ENCODE peak calls at places on chromosomes 16 and 17, in ten cellular contexts. D, B, H, U, L, Q, V, K, E and C are unnamed samples.
A peak's percentile ranks its signal among the peaks of the same experiment; 100 is the strongest.

GRCh38 chr16:51408357-51408756 is 257.3 kb upstream of the SALL1 start:
- DNase-seq in B (no peak), Q (no peak), D (no peak), H (no peak), L (no peak), V (no peak), U (no peak), E (no peak), K (no peak), C (no peak)

GRCh38 chr17:14522795-14523387 is 222.0 kb downstream of the HS3ST3B1 start:
- DNase-seq in K (no peak), U (no peak), V (no peak), D (no peak), E (no peak), H (no peak), L (no peak), Q (no peak), B (no peak), C (no peak)

GRCh38 chr17:4162775-4163498 is 19.9 kb downstream of the CYB5D2 start:
- DNase-seq in B (no peak), Q (no peak), L (no peak), U (no peak), E (no peak), K (no peak), D (no peak), V (no peak), H (no peak), C (no peak)

GRCh38 chr17:2707721-2708584 is 3.6 kb downstream of the CLUH start:
- DNase-seq in U (peak; percentile 83), V (no peak), H (peak; percentile 74), L (no peak), K (no peak), D (no peak), E (no peak), B (peak; percentile 79), Q (peak; percentile 78), C (peak; percentile 35)

GRCh38 chr16:89687092-89687940 is 827 bp downstream of the CDK10 start:
- DNase-seq in E (no peak), U (no peak), K (no peak), L (peak; percentile 77), B (peak; percentile 59), V (no peak), H (no peak), Q (no peak), D (no peak), C (peak; percentile 90)

GRCh38 chr17:83179811-83180210 is 100.4 kb downstream of the METRNL start:
- DNase-seq in E (peak; percentile 81), Q (no peak), U (no peak), H (peak; percentile 48), L (no peak), B (no peak), D (peak; percentile 3), V (no peak), K (no peak), C (no peak)

GRCh38 chr16:88790312-88791150 is 5.5 kb upstream of the PIEZO1 start:
- DNase-seq in H (no peak), V (no peak), K (no peak), E (no peak), U (no peak), B (peak; percentile 35), L (no peak), D (no peak), Q (peak; percentile 86), C (peak; percentile 62)

GRCh38 chr16:525520-526180 is 1.9 kb upstream of the CAPN15 start:
- DNase-seq in K (peak; percentile 57), V (peak; percentile 81), B (no peak), D (no peak), Q (no peak), H (no peak), U (no peak), L (no peak), E (no peak), C (no peak)

GRCh38 chr17:38538906-38539305 is 66.8 kb downstream of the SRCIN1 start:
- DNase-seq in V (no peak), H (no peak), K (no peak), U (no peak), Q (no peak), E (no peak), B (no peak), D (no peak), L (no peak), C (no peak)

GRCh38 chr17:44308320-44308818 is at the start of gene RUNDC3A:
- DNase-seq in E (no peak), B (peak; percentile 94), V (no peak), D (peak; percentile 87), U (peak; percentile 100), K (peak; percentile 36), H (peak; percentile 91), Q (peak; percentile 97), L (no peak), C (peak; percentile 81)

DNA sequence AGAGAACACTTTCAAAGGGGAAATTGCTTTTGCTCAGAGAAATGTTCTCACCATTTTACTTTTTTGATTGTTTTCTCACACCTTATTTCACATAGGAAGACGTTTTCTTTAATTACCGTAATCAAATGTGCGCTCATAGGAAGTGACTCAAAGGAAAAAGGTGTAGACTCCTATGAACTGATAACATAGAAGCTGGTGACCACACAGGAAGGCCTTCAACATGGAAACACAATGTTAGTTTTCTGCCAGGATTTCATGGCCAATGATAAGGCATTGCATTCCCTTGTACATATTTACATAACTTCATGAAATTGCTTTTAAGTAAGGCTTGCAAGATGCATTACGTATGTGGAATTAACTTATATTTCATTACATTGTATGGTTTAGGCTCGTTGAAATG is 40.9 kb upstream of the KCNJ16 start:
- DNase-seq in Q (no peak), D (no peak), K (no peak), E (no peak), L (no peak), B (no peak), V (no peak), U (no peak), H (no peak), C (no peak)
- TF ChIP-seq POLR2AphosphoS5 in Q (no peak), D (no peak), K (no peak), E (no peak), L (no peak), B (no peak), V (no peak), U (no peak), H (peak; percentile 19), C (no peak)

GRCh38 chr17:54537656-54538055 is 363.0 kb upstream of the TOM1L1 start:
- DNase-seq in E (no peak), V (no peak), H (no peak), B (no peak), D (no peak), Q (no peak), K (no peak), L (no peak), U (no peak), C (no peak)

GRCh38 chr17:54530398-54530797 is 370.3 kb upstream of the TOM1L1 start:
- DNase-seq in L (no peak), V (no peak), U (no peak), E (no peak), H (no peak), K (no peak), B (no peak), D (no peak), Q (no peak), C (no peak)

DNA sequence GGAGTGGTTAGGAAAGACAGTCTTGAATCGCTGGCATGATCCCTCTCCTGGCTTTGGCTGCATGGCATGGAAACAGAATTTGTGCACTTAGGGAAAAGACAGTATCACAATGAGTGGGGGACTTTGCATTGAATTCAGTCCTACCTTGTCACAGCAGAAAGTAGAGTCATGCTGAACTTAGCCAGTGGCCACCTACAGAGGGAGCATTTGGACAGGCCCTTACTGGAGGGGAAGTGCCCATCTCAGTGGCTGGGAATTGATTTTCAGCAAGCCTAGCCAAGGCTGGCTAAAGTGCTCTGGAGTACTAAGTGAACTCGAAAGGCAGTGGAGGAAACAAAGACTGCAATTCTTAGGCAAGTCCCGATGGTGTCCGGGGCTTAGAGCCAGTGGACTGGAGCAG is 364.3 kb upstream of the TOM1L1 start:
- DNase-seq in U (no peak), Q (no peak), K (no peak), D (no peak), H (no peak), V (no peak), E (no peak), L (no peak), B (no peak), C (no peak)
- TF ChIP-seq CTCF in U (no peak), Q (no peak), K (no peak), D (no peak), H (no peak), V (no peak), E (no peak), L (no peak), B (no peak), C (no peak)

GRCh38 chr17:78381601-78382168 is 3.2 kb downstream of the PGS1 start:
- DNase-seq in K (no peak), U (no peak), H (no peak), L (no peak), D (no peak), E (no peak), V (no peak), Q (no peak), B (peak; percentile 55), C (no peak)
- TF ChIP-seq POLR2AphosphoS5 in K (no peak), U (no peak), H (no peak), L (no peak), D (no peak), E (no peak), V (no peak), Q (peak; percentile 73), B (no peak), C (no peak)

GRCh38 chr17:49587366-49588073 is 11.8 kb downstream of the NXPH3 start:
- DNase-seq in K (no peak), U (no peak), H (peak; percentile 50), D (peak; percentile 33), V (no peak), L (no peak), Q (no peak), B (no peak), E (no peak), C (no peak)

GRCh38 chr17:49583889-49584288 is 8.2 kb downstream of the NXPH3 start:
- DNase-seq in U (peak; percentile 14), H (no peak), Q (no peak), L (peak; percentile 0), K (no peak), B (no peak), V (no peak), D (no peak), E (no peak), C (no peak)

GRCh38 chr17:49583226-49583625 is 7.6 kb downstream of the NXPH3 start:
- DNase-seq in Q (no peak), B (no peak), U (peak; percentile 10), L (peak; percentile 61), V (no peak), K (no peak), E (no peak), H (no peak), D (no peak), C (no peak)

GRCh38 chr17:49582789-49583188 is 7.1 kb downstream of the NXPH3 start:
- DNase-seq in L (peak; percentile 56), E (no peak), D (no peak), B (no peak), U (peak; percentile 16), Q (no peak), H (no peak), K (no peak), V (no peak), C (no peak)

DNA sequence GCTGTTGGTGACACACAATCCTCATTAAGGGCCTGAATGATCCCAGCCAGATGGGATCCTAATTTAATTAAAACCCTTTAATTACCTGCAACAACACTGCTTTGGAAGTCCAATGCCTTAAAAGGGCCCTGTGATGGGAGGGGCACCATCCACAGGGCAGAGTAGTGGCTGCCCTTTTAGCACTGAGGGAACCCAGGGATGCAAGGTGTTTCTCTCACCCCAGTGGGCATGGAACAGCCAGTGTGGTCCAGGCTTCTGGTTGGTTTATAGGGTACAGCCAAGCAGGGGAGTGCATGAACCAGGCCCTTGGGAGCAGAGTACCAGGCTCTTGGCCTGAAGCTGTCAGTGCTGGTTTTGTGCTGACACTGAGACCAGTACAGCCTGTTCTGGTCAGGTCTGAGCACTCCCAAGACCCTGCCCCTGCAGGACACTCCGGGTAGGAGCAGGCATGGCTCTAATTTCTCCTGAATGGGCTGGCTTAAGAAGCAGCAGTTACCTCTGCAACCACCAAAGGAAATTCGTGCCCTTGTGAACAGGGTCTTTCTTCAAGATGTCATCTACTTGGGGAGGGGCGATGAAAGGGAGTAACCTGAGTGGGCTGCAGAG is 9.9 kb downstream of the NXPH3 start:
- DNase-seq in E (no peak), D (no peak), B (peak; percentile 85), H (peak; percentile 46), U (peak; percentile 56), V (no peak), K (no peak), L (no peak), Q (no peak), C (no peak)
- TF ChIP-seq CTCF in E (no peak), D (no peak), B (peak; percentile 50), H (no peak), U (peak; percentile 39), V (no peak), K (peak; percentile 56), L (peak; percentile 6), Q (no peak), C (no peak)